ENCODE peak calls at places on chromosome 14, in four cellular contexts. G is adipocyte, H is ELR, D is lung. Y is an unnamed sample.

GRCh38 chr14:22113401-22113800 is 439.8 kb upstream of the OR4E1 start:
- DNase-seq in G (no peak), H (no peak), D (no peak), Y (no peak)

GRCh38 chr14:91075553-91075952 is 15.1 kb upstream of the RPS6KA5 start:
- DNase-seq in G (no peak), H (no peak), D (no peak), Y (no peak)

GRCh38 chr14:33676135-33676566 is 274.7 kb downstream of the EGLN3 start:
- DNase-seq in G (peak), H (peak), D (no peak), Y (peak)

GRCh38 chr14:103445783-103446182 is 60.6 kb downstream of the MARK3 start:
- DNase-seq in G (no peak), H (no peak), D (no peak), Y (no peak)

GRCh38 chr14:68630611-68631013 is 162.3 kb downstream of the ZFP36L1 start:
- DNase-seq in G (no peak), H (no peak), D (no peak), Y (no peak)

GRCh38 chr14:57982161-57982560 is 116.3 kb upstream of the SLC35F4 start:
- DNase-seq in G (no peak), H (no peak), D (no peak), Y (peak)

GRCh38 chr14:55731881-55732498 is 152.0 kb downstream of the KTN1 start:
- DNase-seq in G (peak), H (peak), D (no peak), Y (peak)

GRCh38 chr14:76924363-76925151 is 98.3 kb downstream of the LRRC74A start:
- DNase-seq in G (no peak), H (no peak), D (no peak), Y (no peak)

GRCh38 chr14:66381765-66382164 is 104.4 kb upstream of the CCDC196 start:
- DNase-seq in G (no peak), H (no peak), D (no peak), Y (no peak)

GRCh38 chr14:24307575-24308341 is at the start of gene CIDEB:
- DNase-seq in G (peak), H (peak), D (peak), Y (peak)